ENCODE peak calls at places on chromosomes 12 and 14, in four cellular contexts. One of them, this sample, is unnamed.
A peak's percentile ranks its signal among the peaks of the same experiment; 100 is the strongest.

GRCh38 chr12:49058366-49059062 is 2.1 kb downstream of the KMT2D start:
- DNase-seq in left ventricle myocardium inferior: no peak
- DNase-seq in HL-60: peak; percentile 21
- DNase-seq in H1: no peak
- DNase-seq in this sample: no peak

GRCh38 chr14:74697543-74697942 is 15.3 kb downstream of the AREL1 start:
- DNase-seq in left ventricle myocardium inferior: no peak
- DNase-seq in HL-60: no peak
- DNase-seq in H1: no peak
- DNase-seq in this sample: no peak

GRCh38 chr12:62530596-62530995 is 64.0 kb downstream of the MON2 start:
- DNase-seq in left ventricle myocardium inferior: no peak
- DNase-seq in HL-60: no peak
- DNase-seq in H1: no peak
- DNase-seq in this sample: no peak

GRCh38 chr14:42095155-42095554 is 488.5 kb downstream of the LRFN5 start:
- DNase-seq in left ventricle myocardium inferior: no peak
- DNase-seq in HL-60: no peak
- DNase-seq in H1: no peak
- DNase-seq in this sample: no peak

GRCh38 chr12:117497407-117497806 is 136.0 kb upstream of the NOS1 start:
- DNase-seq in left ventricle myocardium inferior: no peak
- DNase-seq in HL-60: no peak
- DNase-seq in H1: no peak
- DNase-seq in this sample: no peak

GRCh38 chr12:48296586-48297396 is 53.9 kb downstream of the ZNF641 start:
- DNase-seq in left ventricle myocardium inferior: peak; percentile 79
- DNase-seq in HL-60: peak; percentile 70
- DNase-seq in H1: peak; percentile 47
- DNase-seq in this sample: peak; percentile 67

GRCh38 chr14:99246536-99247083 is 25.4 kb downstream of the BCL11B start:
- DNase-seq in left ventricle myocardium inferior: no peak
- DNase-seq in HL-60: no peak
- DNase-seq in H1: no peak
- DNase-seq in this sample: no peak

GRCh38 chr12:22083167-22083566 is 37.1 kb downstream of the CMAS start:
- DNase-seq in left ventricle myocardium inferior: no peak
- DNase-seq in HL-60: no peak
- DNase-seq in H1: no peak
- DNase-seq in this sample: peak; percentile 36

GRCh38 chr14:52551205-52551604 is 1.1 kb downstream of the TXNDC16 start:
- DNase-seq in left ventricle myocardium inferior: no peak
- DNase-seq in HL-60: no peak
- DNase-seq in H1: no peak
- DNase-seq in this sample: no peak

GRCh38 chr12:29739279-29739991 is 44.3 kb downstream of the TMTC1 start:
- DNase-seq in left ventricle myocardium inferior: no peak
- DNase-seq in HL-60: no peak
- DNase-seq in H1: no peak
- DNase-seq in this sample: no peak

GRCh38 chr12:19301688-19302640 is 137.3 kb upstream of the AEBP2 start:
- DNase-seq in left ventricle myocardium inferior: no peak
- DNase-seq in HL-60: no peak
- DNase-seq in H1: no peak
- DNase-seq in this sample: no peak

GRCh38 chr12:132083731-132084641 is 60.1 kb downstream of the DDX51 start:
- DNase-seq in left ventricle myocardium inferior: peak; percentile 90
- DNase-seq in HL-60: peak; percentile 83
- DNase-seq in H1: peak; percentile 78
- DNase-seq in this sample: peak; percentile 94

DNA sequence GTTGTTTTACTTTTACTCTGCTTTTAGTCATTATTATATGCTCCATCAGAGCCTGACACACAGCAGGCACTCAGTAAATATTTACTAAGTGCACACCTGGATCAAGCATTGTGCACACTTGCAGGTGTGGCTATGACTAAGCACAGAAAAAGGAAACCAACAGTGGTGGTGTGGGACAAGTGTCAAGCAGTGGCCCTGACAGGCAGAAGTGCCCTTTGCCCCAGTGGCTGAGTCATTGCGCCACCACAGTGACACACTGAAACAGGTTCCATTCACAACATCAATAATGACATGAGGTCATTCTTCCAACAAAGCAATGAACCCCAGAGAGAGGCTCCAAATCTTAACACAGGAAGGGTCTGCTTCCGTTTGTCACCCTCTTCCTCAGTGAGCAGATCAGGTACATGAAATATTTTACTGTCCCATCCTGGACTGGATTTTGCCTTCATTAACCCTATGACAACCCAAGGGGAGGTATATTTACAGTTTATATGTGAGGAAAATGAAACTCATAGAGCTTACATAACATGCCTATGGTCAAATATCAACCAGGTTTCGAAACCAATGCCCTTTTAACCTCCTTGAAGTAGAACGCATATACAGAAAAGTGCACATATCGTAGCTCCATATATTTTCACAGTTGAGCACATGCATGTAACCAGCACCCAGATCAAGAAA is 82.6 kb upstream of the GTF2A1 start:
- DNase-seq in left ventricle myocardium inferior: no peak
- DNase-seq in HL-60: peak; percentile 19
- DNase-seq in H1: no peak
- DNase-seq in this sample: peak; percentile 91
- H3K4me3 ChIP-seq in left ventricle myocardium inferior: no peak overlapping the region
- H3K4me3 ChIP-seq in HL-60: no peak overlapping the region
- H3K4me3 ChIP-seq in H1: no peak overlapping the region
- H3K4me3 ChIP-seq in this sample: no peak overlapping the region

DNA sequence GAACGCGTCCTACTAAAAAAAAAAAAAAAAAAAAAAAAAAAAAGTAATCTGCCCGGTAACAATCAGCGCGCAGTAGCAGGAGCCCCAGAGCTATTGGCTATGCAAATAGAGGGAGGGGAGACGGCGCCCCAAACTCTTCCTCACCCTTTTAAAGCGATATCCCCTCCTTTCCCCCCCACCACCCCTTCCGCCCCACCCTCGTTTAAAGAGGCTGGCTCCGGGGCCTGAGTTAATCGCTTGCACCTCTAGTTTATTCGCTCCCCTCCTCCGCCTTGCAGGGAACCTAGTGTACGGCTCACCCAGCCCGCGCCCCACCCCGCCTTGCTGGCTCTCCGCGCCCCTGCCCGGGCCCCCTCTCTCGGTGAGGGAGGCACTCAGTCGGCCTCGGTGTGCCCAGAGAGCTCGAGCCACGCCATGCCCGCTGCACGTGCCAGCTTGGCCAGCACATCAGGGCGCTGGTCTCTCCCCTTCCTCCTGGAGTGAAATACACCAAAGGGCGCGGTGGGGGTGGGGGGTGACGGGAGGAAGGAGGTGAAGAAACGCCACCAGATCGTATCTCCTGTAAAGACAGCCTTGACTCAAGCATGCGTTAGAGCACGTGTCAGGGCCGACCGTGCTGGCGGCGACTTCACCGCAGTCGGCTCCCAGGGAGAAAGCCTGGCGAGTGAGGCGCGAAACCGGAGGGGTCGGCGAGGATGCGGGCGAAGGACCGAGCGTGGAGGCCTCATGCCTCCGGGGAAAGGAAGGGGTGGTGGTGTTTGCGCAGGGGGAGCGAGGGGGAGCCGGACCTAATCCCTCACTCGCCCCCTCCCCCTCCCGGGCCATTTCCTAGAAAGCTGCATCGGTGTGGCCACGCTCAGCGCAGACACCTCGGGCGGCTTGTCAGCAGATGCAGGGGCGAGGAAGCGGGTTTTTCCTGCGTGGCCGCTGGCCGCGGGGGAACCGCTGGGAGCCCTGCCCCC is 1.3 kb upstream of the CCND2 start:
- DNase-seq in left ventricle myocardium inferior: peak; percentile 75
- DNase-seq in HL-60: peak; percentile 87
- DNase-seq in H1: no peak
- DNase-seq in this sample: peak; percentile 71
- H3K4me3 ChIP-seq in left ventricle myocardium inferior: peak overlapping the region; percentile 86
- H3K4me3 ChIP-seq in HL-60: peak overlapping the region; percentile 6
- H3K4me3 ChIP-seq in H1: peak overlapping the region; percentile 49
- H3K4me3 ChIP-seq in this sample: peak overlapping the region; percentile 27

GRCh38 chr12:57092529-57092862 is 3.6 kb downstream of the NAB2 start:
- DNase-seq in left ventricle myocardium inferior: no peak
- DNase-seq in HL-60: no peak
- DNase-seq in H1: no peak
- DNase-seq in this sample: no peak
- H3K4me3 ChIP-seq in left ventricle myocardium inferior: no peak overlapping the region
- H3K4me3 ChIP-seq in HL-60: no peak overlapping the region
- H3K4me3 ChIP-seq in H1: no peak overlapping the region
- H3K4me3 ChIP-seq in this sample: no peak overlapping the region

GRCh38 chr14:30045720-30046119 is 118.1 kb upstream of the PRKD1 start:
- DNase-seq in left ventricle myocardium inferior: no peak
- DNase-seq in HL-60: no peak
- DNase-seq in H1: no peak
- DNase-seq in this sample: no peak
- H3K4me3 ChIP-seq in left ventricle myocardium inferior: no peak overlapping the region
- H3K4me3 ChIP-seq in HL-60: no peak overlapping the region
- H3K4me3 ChIP-seq in H1: no peak overlapping the region
- H3K4me3 ChIP-seq in this sample: no peak overlapping the region

DNA sequence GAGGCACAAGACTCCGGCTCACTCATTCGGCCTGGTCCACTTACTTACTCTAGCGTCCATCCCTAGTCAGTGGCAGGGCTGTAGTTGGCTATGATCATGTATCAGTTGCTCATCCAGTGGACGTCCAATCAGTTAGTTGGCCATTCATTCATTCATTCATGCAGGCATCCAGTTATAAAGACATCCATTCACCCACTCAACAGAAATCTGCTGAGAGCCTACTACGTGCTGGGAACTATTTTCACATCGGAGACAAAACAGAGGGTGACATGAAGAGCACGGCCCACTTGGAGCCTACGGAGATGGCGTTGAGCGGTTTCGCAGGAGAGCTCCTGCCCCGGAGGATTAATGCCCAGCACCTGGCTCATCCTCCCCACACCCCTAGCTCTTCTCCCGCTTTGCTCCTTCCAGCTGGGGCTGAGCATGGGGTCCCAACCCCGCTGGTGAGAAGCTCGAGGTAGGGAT is 49.7 kb downstream of the SNAPC1 start:
- DNase-seq in left ventricle myocardium inferior: no peak
- DNase-seq in HL-60: no peak
- DNase-seq in H1: no peak
- DNase-seq in this sample: no peak
- H3K4me3 ChIP-seq in left ventricle myocardium inferior: peak overlapping the region; percentile 66
- H3K4me3 ChIP-seq in HL-60: no peak overlapping the region
- H3K4me3 ChIP-seq in H1: peak overlapping the region; percentile 52
- H3K4me3 ChIP-seq in this sample: no peak overlapping the region

GRCh38 chr12:86484473-86484872 is 228.3 kb upstream of the MGAT4C start:
- DNase-seq in left ventricle myocardium inferior: no peak
- DNase-seq in HL-60: no peak
- DNase-seq in H1: no peak
- DNase-seq in this sample: no peak
- H3K4me3 ChIP-seq in left ventricle myocardium inferior: no peak overlapping the region
- H3K4me3 ChIP-seq in HL-60: no peak overlapping the region
- H3K4me3 ChIP-seq in H1: no peak overlapping the region
- H3K4me3 ChIP-seq in this sample: no peak overlapping the region

DNA sequence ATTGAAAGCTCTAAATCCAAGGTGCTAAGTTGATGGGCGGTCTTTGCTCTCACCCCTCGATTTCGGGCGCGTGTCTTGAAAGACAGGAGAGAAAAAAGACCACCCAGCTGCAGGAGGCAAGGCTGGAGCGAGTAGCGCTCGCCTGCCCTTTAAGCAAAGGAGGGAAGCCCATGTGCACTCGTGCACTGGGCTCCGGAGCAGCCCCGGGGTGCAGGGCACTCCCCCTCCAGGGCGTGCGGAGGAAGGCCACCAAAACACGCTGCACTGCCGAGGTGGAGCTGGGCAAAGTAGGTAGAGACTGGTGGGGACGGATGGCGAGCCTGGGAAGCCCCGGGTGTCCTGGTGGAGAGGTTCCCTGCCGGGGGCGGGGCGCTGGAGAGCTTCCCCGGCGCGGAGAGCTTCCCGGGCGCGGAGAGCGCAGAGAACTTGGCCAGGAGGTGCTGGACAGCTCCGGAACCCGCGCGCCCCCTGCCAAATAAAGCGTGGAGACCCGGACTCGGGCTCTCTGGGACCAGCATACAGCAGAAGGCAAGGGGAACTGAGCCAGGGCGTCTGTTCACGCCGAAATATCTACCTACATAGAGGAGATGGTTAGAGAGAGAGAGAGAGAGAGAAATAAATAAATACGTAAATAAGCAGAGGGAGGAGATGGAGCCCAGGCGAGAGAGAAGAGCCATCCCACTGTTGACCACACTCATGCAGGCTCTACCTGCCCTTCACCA is 600 bp upstream of the NELL2 start:
- DNase-seq in left ventricle myocardium inferior: no peak
- DNase-seq in HL-60: no peak
- DNase-seq in H1: peak; percentile 27
- DNase-seq in this sample: peak; percentile 70
- H3K4me3 ChIP-seq in left ventricle myocardium inferior: peak overlapping the region; percentile 69
- H3K4me3 ChIP-seq in HL-60: no peak overlapping the region
- H3K4me3 ChIP-seq in H1: peak overlapping the region; percentile 78
- H3K4me3 ChIP-seq in this sample: peak overlapping the region; percentile 36

GRCh38 chr12:3220382-3221321 is 143.5 kb downstream of the TSPAN9 start:
- DNase-seq in left ventricle myocardium inferior: no peak
- DNase-seq in HL-60: no peak
- DNase-seq in H1: no peak
- DNase-seq in this sample: no peak
- H3K4me3 ChIP-seq in left ventricle myocardium inferior: no peak overlapping the region
- H3K4me3 ChIP-seq in HL-60: no peak overlapping the region
- H3K4me3 ChIP-seq in H1: no peak overlapping the region
- H3K4me3 ChIP-seq in this sample: no peak overlapping the region

GRCh38 chr14:35304812-35305462 is 12.8 kb downstream of the PSMA6 start:
- DNase-seq in left ventricle myocardium inferior: no peak
- DNase-seq in HL-60: no peak
- DNase-seq in H1: no peak
- DNase-seq in this sample: no peak

GRCh38 chr14:35302211-35302528 is 10.0 kb downstream of the PSMA6 start:
- DNase-seq in left ventricle myocardium inferior: no peak
- DNase-seq in HL-60: no peak
- DNase-seq in H1: no peak
- DNase-seq in this sample: no peak

GRCh38 chr14:35301334-35302210 is 9.4 kb downstream of the PSMA6 start:
- DNase-seq in left ventricle myocardium inferior: no peak
- DNase-seq in HL-60: no peak
- DNase-seq in H1: no peak
- DNase-seq in this sample: no peak

GRCh38 chr14:35305633-35306032 is 13.5 kb downstream of the PSMA6 start:
- DNase-seq in left ventricle myocardium inferior: no peak
- DNase-seq in HL-60: no peak
- DNase-seq in H1: no peak
- DNase-seq in this sample: no peak

DNA sequence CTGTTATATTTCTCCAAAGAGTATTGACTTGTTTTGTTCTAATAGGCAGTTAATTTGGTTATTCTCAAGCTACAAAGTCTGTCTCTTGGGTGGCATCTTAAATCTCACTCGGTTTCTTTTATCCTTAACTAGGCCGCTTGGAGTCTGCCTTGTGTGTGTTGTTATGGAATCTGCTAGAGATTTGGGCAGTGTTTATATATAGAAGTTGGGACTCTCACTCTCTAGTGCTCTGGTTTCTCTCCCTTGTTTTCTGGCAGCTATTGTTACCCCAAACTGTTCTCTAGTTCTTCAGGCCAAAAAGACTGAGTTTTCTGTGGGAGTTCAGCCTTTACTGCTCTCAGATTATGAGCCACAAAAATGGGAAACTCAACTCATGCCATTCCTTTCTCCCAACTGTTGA is 11.0 kb downstream of the PSMA6 start:
- DNase-seq in left ventricle myocardium inferior: no peak
- DNase-seq in HL-60: no peak
- DNase-seq in H1: no peak
- DNase-seq in this sample: no peak
- H3K4me3 ChIP-seq in left ventricle myocardium inferior: no peak overlapping the region
- H3K4me3 ChIP-seq in HL-60: no peak overlapping the region
- H3K4me3 ChIP-seq in H1: no peak overlapping the region
- H3K4me3 ChIP-seq in this sample: no peak overlapping the region

GRCh38 chr12:6466184-6466573 is 4.3 kb downstream of the VAMP1 start:
- DNase-seq in left ventricle myocardium inferior: no peak
- DNase-seq in HL-60: no peak
- DNase-seq in H1: no peak
- DNase-seq in this sample: peak; percentile 29
- H3K4me3 ChIP-seq in left ventricle myocardium inferior: no peak overlapping the region
- H3K4me3 ChIP-seq in HL-60: no peak overlapping the region
- H3K4me3 ChIP-seq in H1: no peak overlapping the region
- H3K4me3 ChIP-seq in this sample: no peak overlapping the region

This sample was measured in Caco-2.